ENCODE peak calls at places on chromosome 14, in ten cellular contexts. I is NCI-H526 treated with DMSO at 0.1 percent for 48 hours; S is SK-N-SH; Y is HCT116; O is retinal pigment epithelial cell; Z is left ventricle myocardium inferior; M is Caco-2; T is activated gamma-delta T cell treated with Interleukin-2 at 50 U/mL for 16 hours; F is OCI-LY7; L is stimulated activated CD8-positive, alpha-beta memory T cell treated with anti-CD3 and anti-CD28 coated beads, Interleukin-7, amount 100 ng/mL, for 4 hours. N is an unnamed sample.

GRCh38 chr14:103315368-103315911 is 18.6 kb upstream of the EIF5 start:
- DNase-seq in I (no peak), S (no peak), Y (no peak), O (no peak), Z (no peak), M (no peak), T (no peak), F (no peak), L (no peak), N (no peak)

GRCh38 chr14:96501383-96501745 is 818 bp upstream of the PAPOLA start:
- DNase-seq in I (no peak), S (peak), Y (no peak), O (no peak), Z (no peak), M (no peak), T (no peak), F (peak), L (no peak), N (peak)

GRCh38 chr14:39266589-39266870 is 32.8 kb downstream of the MIA2 start:
- DNase-seq in I (no peak), S (no peak), Y (no peak), O (peak), Z (no peak), M (peak), T (peak), F (peak), L (no peak), N (no peak)

GRCh38 chr14:20602583-20602982 is 11.4 kb upstream of the RNASE12 start:
- DNase-seq in I (no peak), S (no peak), Y (no peak), O (no peak), Z (no peak), M (no peak), T (no peak), F (no peak), L (no peak), N (no peak)

GRCh38 chr14:102194856-102195255 is 55.2 kb downstream of the WDR20 start:
- DNase-seq in I (no peak), S (no peak), Y (no peak), O (no peak), Z (no peak), M (no peak), T (no peak), F (no peak), L (no peak), N (no peak)

GRCh38 chr14:91425720-91426032 is 8.1 kb upstream of the CCDC88C start:
- DNase-seq in I (no peak), S (no peak), Y (no peak), O (no peak), Z (no peak), M (no peak), T (no peak), F (peak), L (no peak), N (no peak)

GRCh38 chr14:77342726-77343397 is 22.0 kb downstream of the GSTZ1 start:
- DNase-seq in I (no peak), S (no peak), Y (no peak), O (no peak), Z (no peak), M (no peak), T (no peak), F (no peak), L (no peak), N (no peak)

GRCh38 chr14:68665792-68666195 is 127.1 kb downstream of the ZFP36L1 start:
- DNase-seq in I (no peak), S (no peak), Y (no peak), O (no peak), Z (no peak), M (no peak), T (no peak), F (no peak), L (no peak), N (no peak)

GRCh38 chr14:66247662-66248061 is 238.5 kb upstream of the CCDC196 start:
- DNase-seq in I (no peak), S (peak), Y (no peak), O (no peak), Z (no peak), M (no peak), T (no peak), F (no peak), L (no peak), N (no peak)

GRCh38 chr14:101512396-101512695 is 48.9 kb upstream of the DIO3 start:
- DNase-seq in I (no peak), S (no peak), Y (no peak), O (no peak), Z (no peak), M (no peak), T (no peak), F (no peak), L (no peak), N (no peak)

GRCh38 chr14:77025744-77026165 is 2.8 kb downstream of the IRF2BPL start:
- DNase-seq in I (peak), S (peak), Y (no peak), O (no peak), Z (peak), M (no peak), T (no peak), F (no peak), L (no peak), N (no peak)

GRCh38 chr14:29092121-29092520 is 325.5 kb downstream of the FOXG1 start:
- DNase-seq in I (no peak), S (no peak), Y (no peak), O (no peak), Z (no peak), M (no peak), T (no peak), F (no peak), L (no peak), N (no peak)

GRCh38 chr14:103868242-103868897 is 21.0 kb upstream of the PPP1R13B start:
- DNase-seq in I (no peak), S (peak), Y (no peak), O (no peak), Z (no peak), M (no peak), T (no peak), F (no peak), L (no peak), N (no peak)

GRCh38 chr14:68328509-68328908 is 464.4 kb downstream of the ZFP36L1 start:
- DNase-seq in I (no peak), S (no peak), Y (no peak), O (no peak), Z (no peak), M (no peak), T (no peak), F (no peak), L (no peak), N (no peak)

GRCh38 chr14:99389171-99389826 is 91.4 kb downstream of the SETD3 start:
- DNase-seq in I (no peak), S (peak), Y (peak), O (no peak), Z (no peak), M (no peak), T (peak), F (peak), L (peak), N (peak)

GRCh38 chr14:90538716-90539495 is 142.1 kb downstream of the CALM1 start:
- DNase-seq in I (no peak), S (no peak), Y (no peak), O (no peak), Z (no peak), M (no peak), T (no peak), F (no peak), L (no peak), N (no peak)

GRCh38 chr14:86683525-86683924 is 1153.6 kb downstream of the FLRT2 start:
- DNase-seq in I (no peak), S (no peak), Y (no peak), O (no peak), Z (no peak), M (no peak), T (no peak), F (no peak), L (no peak), N (no peak)

GRCh38 chr14:55194656-55195355 is 3.4 kb upstream of the DLGAP5 start:
- DNase-seq in I (no peak), S (no peak), Y (no peak), O (no peak), Z (no peak), M (no peak), T (no peak), F (no peak), L (no peak), N (no peak)